ENCODE peak calls at places on chromosomes 12 and 14, in seven cellular contexts. W, N, O, T, Q, R and U are unnamed samples.

GRCh38 chr14:65019944-65020566 is 33.4 kb downstream of the FNTB start:
- DNase-seq in Q (peak), N (peak), T (no peak), R (peak), O (peak), W (no peak), U (peak)

GRCh38 chr12:101087903-101088302 is 122.1 kb downstream of the SLC5A8 start:
- DNase-seq in T (no peak), R (no peak), O (no peak), N (no peak), Q (no peak), W (no peak), U (no peak)

GRCh38 chr12:46373303-46374182 is 970 bp upstream of the SLC38A2 start:
- DNase-seq in W (peak), R (no peak), T (peak), Q (no peak), O (peak), N (peak), U (peak)

GRCh38 chr12:47391566-47391965 is 311.8 kb upstream of the AMIGO2 start:
- DNase-seq in N (no peak), O (peak), T (no peak), W (peak), R (no peak), Q (no peak), U (no peak)

GRCh38 chr12:105092336-105092735 is 8.1 kb upstream of the ALDH1L2 start:
- DNase-seq in R (no peak), N (no peak), T (no peak), O (peak), W (no peak), Q (no peak), U (no peak)

GRCh38 chr14:75631453-75631831 is 29.2 kb downstream of the ERG28 start:
- DNase-seq in T (no peak), R (no peak), W (no peak), Q (no peak), O (no peak), N (peak), U (no peak)

GRCh38 chr12:2582631-2583616 is 211.8 kb upstream of the FKBP4 start:
- DNase-seq in O (peak), W (peak), T (peak), N (peak), R (no peak), Q (no peak), U (peak)

GRCh38 chr12:130425698-130426245 is 88.1 kb downstream of the PIWIL1 start:
- DNase-seq in Q (no peak), O (no peak), T (no peak), R (no peak), N (no peak), W (no peak), U (no peak)

GRCh38 chr12:116637589-116638165 is 78.5 kb downstream of the MAP1LC3B2 start:
- DNase-seq in T (no peak), N (no peak), R (no peak), O (no peak), W (no peak), Q (no peak), U (no peak)

GRCh38 chr14:51776102-51776894 is 84.1 kb upstream of the GNG2 start:
- DNase-seq in R (peak), O (no peak), W (peak), N (peak), Q (peak), T (peak), U (peak)

GRCh38 chr14:34987180-34987579 is 4.4 kb downstream of the SRP54 start:
- DNase-seq in Q (no peak), W (no peak), T (no peak), R (no peak), O (no peak), N (no peak), U (no peak)

GRCh38 chr14:34994668-34995067 is 11.9 kb downstream of the SRP54 start:
- DNase-seq in W (no peak), O (no peak), N (no peak), R (no peak), T (no peak), Q (no peak), U (no peak)

GRCh38 chr14:34993444-34993843 is 10.7 kb downstream of the SRP54 start:
- DNase-seq in O (no peak), R (no peak), N (no peak), T (no peak), W (no peak), Q (no peak), U (no peak)

GRCh38 chr14:34985740-34986139 is 2.9 kb downstream of the SRP54 start:
- DNase-seq in N (no peak), Q (no peak), O (no peak), R (no peak), W (no peak), T (no peak), U (no peak)

GRCh38 chr14:34989762-34990161 is 7.0 kb downstream of the SRP54 start:
- DNase-seq in W (no peak), Q (no peak), O (no peak), N (no peak), T (no peak), R (no peak), U (no peak)
- H3K4me3 ChIP-seq in W (no peak), Q (no peak), O (no peak), N (no peak), T (no peak), R (no peak), U (no peak)

DNA sequence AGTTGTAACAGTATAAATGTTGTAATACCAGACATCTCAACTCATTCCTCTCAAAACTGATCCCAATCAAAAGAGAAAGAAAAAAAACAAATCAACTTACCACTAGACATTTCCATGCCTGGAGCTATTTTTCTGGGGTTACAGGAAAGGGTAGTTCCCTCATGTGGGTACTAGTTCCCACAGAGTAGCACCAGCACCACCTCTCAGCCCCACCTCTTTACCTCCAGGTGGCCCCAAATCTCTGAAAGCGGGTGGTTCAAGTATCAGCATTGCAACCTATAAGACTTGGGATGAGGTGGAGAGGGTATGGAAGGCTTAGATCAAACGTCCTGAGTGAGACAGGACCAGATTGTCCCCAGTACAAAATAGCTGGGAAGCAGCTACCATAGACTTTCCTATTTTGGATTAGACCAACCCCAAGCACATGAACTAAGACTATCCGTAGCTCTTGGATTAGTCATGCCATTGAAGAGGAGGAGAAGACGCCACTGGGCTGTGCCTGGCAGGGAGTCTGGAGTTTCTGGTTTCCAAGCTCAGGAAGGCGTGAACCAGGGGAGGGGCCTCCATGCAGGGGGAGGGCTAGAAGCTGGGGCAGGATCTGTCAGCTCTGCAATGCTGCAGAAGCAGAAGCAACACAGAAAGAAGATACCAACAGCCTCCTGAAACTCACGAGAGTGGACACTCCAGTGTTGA is at the start of gene SLC39A2:
- DNase-seq in Q (peak), R (no peak), O (no peak), T (no peak), W (no peak), N (peak), U (no peak)
- H3K4me3 ChIP-seq in Q (no peak), R (no peak), O (no peak), T (no peak), W (no peak), N (no peak), U (no peak)

DNA sequence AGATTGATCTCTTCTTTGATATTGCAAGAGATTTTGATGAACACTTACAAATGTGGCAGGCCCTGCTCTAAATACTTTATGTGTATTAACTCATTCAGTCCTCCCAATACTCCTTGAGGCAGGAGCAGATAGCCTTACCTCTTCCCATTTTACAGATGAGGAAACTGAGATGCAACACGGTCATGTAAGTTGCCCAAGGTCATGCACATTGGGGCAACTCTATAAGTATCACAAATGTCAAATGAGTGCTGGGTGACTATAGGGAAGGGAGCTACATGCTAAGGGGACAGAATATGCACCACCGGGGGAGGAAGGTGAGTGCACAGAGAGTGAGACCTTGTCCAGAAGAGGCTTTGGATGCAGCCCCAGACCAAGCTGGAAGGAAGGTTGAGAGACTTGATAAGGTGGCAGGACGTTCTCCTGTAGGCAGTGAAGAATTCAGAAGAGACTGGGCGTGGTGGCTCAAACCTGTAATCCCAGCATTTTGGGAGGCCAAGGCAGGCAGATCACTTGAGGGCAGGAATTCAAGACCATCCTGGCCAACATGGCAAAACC is 132.3 kb upstream of the PWP1 start:
- DNase-seq in N (no peak), T (no peak), W (no peak), R (no peak), Q (no peak), O (no peak), U (no peak)
- H3K4me3 ChIP-seq in N (no peak), T (no peak), W (no peak), R (no peak), Q (no peak), O (no peak), U (no peak)

GRCh38 chr12:50214018-50214417 is 46.8 kb upstream of the CERS5 start:
- DNase-seq in R (no peak), O (no peak), Q (no peak), T (no peak), N (no peak), W (no peak), U (no peak)
- H3K4me3 ChIP-seq in R (no peak), O (no peak), Q (no peak), T (no peak), N (no peak), W (no peak), U (peak)

GRCh38 chr14:95503365-95504134 is 12.9 kb downstream of the SYNE3 start:
- DNase-seq in N (no peak), O (no peak), W (no peak), Q (no peak), R (no peak), T (no peak), U (no peak)
- H3K4me3 ChIP-seq in N (no peak), O (no peak), W (no peak), Q (no peak), R (no peak), T (no peak), U (no peak)

DNA sequence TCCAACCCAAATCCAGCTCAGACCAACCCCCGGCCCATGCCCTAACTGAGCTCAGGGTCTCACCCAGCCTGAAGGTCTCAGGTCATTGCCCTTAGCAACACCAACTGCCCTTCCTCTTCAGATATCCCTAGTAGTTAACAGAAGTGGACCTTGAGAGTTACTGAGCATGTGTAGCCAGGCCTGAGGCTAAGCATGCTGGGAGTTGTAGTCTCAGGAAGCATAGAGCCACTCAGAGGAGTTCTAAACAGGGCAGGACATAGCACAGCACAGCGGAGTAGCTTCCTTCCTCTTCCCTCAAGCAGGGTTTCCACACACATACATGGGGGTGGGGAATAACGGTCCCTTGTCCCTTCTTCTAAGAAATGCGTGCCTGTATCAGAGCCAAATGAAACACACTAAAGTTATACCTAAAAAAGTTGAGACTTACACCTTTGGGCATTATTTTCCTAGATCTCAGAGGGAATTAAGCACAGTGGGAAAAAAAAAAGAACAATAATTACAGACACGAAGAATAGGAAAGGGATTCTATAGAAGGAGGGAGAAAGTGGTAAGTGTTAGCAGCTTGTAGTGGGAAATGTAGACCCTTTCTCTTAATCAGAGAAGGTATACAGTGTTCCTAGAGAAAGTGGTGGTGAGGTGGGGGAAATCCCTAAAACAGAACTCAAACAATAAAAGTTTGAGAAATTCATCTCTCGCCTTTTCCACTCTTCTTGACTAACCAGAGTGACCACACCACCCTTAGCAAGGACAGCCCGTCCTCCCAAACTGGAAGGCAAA is 4.4 kb downstream of the KMT2D start:
- DNase-seq in Q (no peak), R (no peak), O (peak), N (peak), W (peak), T (no peak), U (peak)
- H3K4me3 ChIP-seq in Q (no peak), R (peak), O (no peak), N (peak), W (peak), T (no peak), U (peak)

GRCh38 chr12:96570579-96570978 is 81.2 kb downstream of the CFAP54 start:
- DNase-seq in T (no peak), O (no peak), R (no peak), N (no peak), W (no peak), Q (no peak), U (no peak)
- H3K4me3 ChIP-seq in T (no peak), O (no peak), R (no peak), N (no peak), W (no peak), Q (no peak), U (no peak)